ENCODE peak calls at places on chromosome 10, in six cellular contexts. Z is foreskin fibroblast; E is OCI-M1; P is CD4-positive, alpha-beta memory T cell; M is effector CD4-positive, alpha-beta T cell; K is GM12891. V is an unnamed sample.

GRCh38 chr10:13337827-13338196 is 10.3 kb downstream of the SEPHS1 start:
- DNase-seq in Z (no peak), E (no peak), P (no peak), M (no peak), K (no peak), V (no peak)

GRCh38 chr10:34124522-34125035 is 690.5 kb downstream of the PARD3 start:
- DNase-seq in Z (peak; percentile 75), E (no peak), P (no peak), M (no peak), K (no peak), V (no peak)

GRCh38 chr10:58956926-58957325 is 219.5 kb upstream of the PHYHIPL start:
- DNase-seq in Z (no peak), E (no peak), P (no peak), M (no peak), K (no peak), V (no peak)

GRCh38 chr10:56586391-56586790 is 225.3 kb upstream of the ZWINT start:
- DNase-seq in Z (no peak), E (no peak), P (no peak), M (no peak), K (no peak), V (no peak)

GRCh38 chr10:48473704-48474103 is 131.2 kb downstream of the ARHGAP22 start:
- DNase-seq in Z (no peak), E (no peak), P (no peak), M (peak; percentile 0), K (no peak), V (no peak)

GRCh38 chr10:71252195-71252594 is 39.8 kb downstream of the UNC5B start:
- DNase-seq in Z (no peak), E (no peak), P (no peak), M (no peak), K (no peak), V (no peak)

GRCh38 chr10:73956476-73957338 is 41.2 kb upstream of the VCL start:
- DNase-seq in Z (peak; percentile 29), E (peak; percentile 97), P (peak; percentile 72), M (no peak), K (no peak), V (no peak)

GRCh38 chr10:103709341-103709920 is 145.9 kb downstream of the SH3PXD2A start:
- DNase-seq in Z (peak; percentile 60), E (no peak), P (no peak), M (no peak), K (no peak), V (no peak)

GRCh38 chr10:96466-96865 is 38.8 kb upstream of the ZMYND11 start:
- DNase-seq in Z (no peak), E (no peak), P (no peak), M (no peak), K (no peak), V (no peak)

GRCh38 chr10:77837248-77837924 is 89.2 kb downstream of the DLG5 start:
- DNase-seq in Z (peak; percentile 48), E (peak; percentile 83), P (peak; percentile 67), M (peak; percentile 51), K (peak; percentile 88), V (peak; percentile 34)

GRCh38 chr10:94890264-94891022 is 48.0 kb upstream of the CYP2C9 start:
- DNase-seq in Z (no peak), E (no peak), P (no peak), M (no peak), K (no peak), V (no peak)

GRCh38 chr10:79229830-79230562 is 117.3 kb upstream of the PPIF start:
- DNase-seq in Z (no peak), E (no peak), P (no peak), M (no peak), K (no peak), V (no peak)

GRCh38 chr10:27792191-27792590 is 46.6 kb upstream of the MKX start:
- DNase-seq in Z (no peak), E (no peak), P (no peak), M (no peak), K (no peak), V (no peak)

GRCh38 chr10:68406111-68406814 is 814 bp downstream of the RUFY2 start:
- DNase-seq in Z (peak; percentile 37), E (peak; percentile 70), P (no peak), M (no peak), K (peak; percentile 53), V (peak; percentile 27)

GRCh38 chr10:127243490-127244272 is 47.3 kb upstream of the INSYN2A start:
- DNase-seq in Z (peak; percentile 4), E (peak; percentile 42), P (peak; percentile 17), M (no peak), K (no peak), V (no peak)